ENCODE peak calls at places on chromosomes 13 and 19, in four cellular contexts. S, Q, L and W are unnamed samples.

GRCh38 chr13:71786815-71787214 is 80.2 kb downstream of the DACH1 start:
- DNase-seq in S (no peak), Q (no peak), L (no peak), W (no peak)

GRCh38 chr13:90640976-90641375 is 706.5 kb upstream of the MIR17HG start:
- DNase-seq in S (peak; percentile 74), Q (no peak), L (no peak), W (peak; percentile 64)

GRCh38 chr13:34249546-34249945 is 431.6 kb downstream of the RFC3 start:
- DNase-seq in S (no peak), Q (no peak), L (no peak), W (no peak)

GRCh38 chr13:52832268-52832667 is 16.2 kb downstream of the PCDH8 start:
- DNase-seq in S (no peak), Q (no peak), L (no peak), W (no peak)

GRCh38 chr13:110914293-110915056 is 394 bp downstream of the ANKRD10 start:
- DNase-seq in S (peak; percentile 76), Q (peak; percentile 74), L (no peak), W (peak; percentile 80)

GRCh38 chr13:44816701-44817684 is 172.3 kb downstream of the NUFIP1 start:
- DNase-seq in S (peak; percentile 51), Q (peak; percentile 49), L (peak; percentile 63), W (peak; percentile 68)

GRCh38 chr19:17346109-17346671 is 8.8 kb downstream of the GTPBP3 start:
- DNase-seq in S (peak; percentile 68), Q (peak; percentile 42), L (peak; percentile 60), W (peak; percentile 72)

GRCh38 chr19:50158577-50158976 is 4.5 kb downstream of the IZUMO2 start:
- DNase-seq in S (no peak), Q (no peak), L (no peak), W (no peak)

GRCh38 chr13:48234652-48235099 is 1.7 kb downstream of the ITM2B start:
- DNase-seq in S (peak; percentile 23), Q (no peak), L (no peak), W (peak; percentile 45)

GRCh38 chr19:55165952-55166529 is 372 bp downstream of the DNAAF3 start:
- DNase-seq in S (peak; percentile 84), Q (peak; percentile 56), L (peak; percentile 86), W (peak; percentile 79)

GRCh38 chr13:101127741-101128353 is 288.5 kb downstream of the NALCN start:
- DNase-seq in S (peak; percentile 73), Q (peak; percentile 53), L (peak; percentile 21), W (peak; percentile 63)

GRCh38 chr13:33178197-33178699 is 107.3 kb downstream of the STARD13 start:
- DNase-seq in S (no peak), Q (no peak), L (no peak), W (no peak)

GRCh38 chr13:45073809-45074208 is 46.5 kb upstream of the GTF2F2 start:
- DNase-seq in S (no peak), Q (no peak), L (peak; percentile 7), W (no peak)

GRCh38 chr19:5905072-5905778 is 553 bp downstream of the VMAC start:
- DNase-seq in S (no peak), Q (no peak), L (no peak), W (no peak)

GRCh38 chr13:46324976-46325375 is 62.1 kb downstream of the RUBCNL start:
- DNase-seq in S (peak; percentile 35), Q (no peak), L (no peak), W (peak; percentile 15)

DNA sequence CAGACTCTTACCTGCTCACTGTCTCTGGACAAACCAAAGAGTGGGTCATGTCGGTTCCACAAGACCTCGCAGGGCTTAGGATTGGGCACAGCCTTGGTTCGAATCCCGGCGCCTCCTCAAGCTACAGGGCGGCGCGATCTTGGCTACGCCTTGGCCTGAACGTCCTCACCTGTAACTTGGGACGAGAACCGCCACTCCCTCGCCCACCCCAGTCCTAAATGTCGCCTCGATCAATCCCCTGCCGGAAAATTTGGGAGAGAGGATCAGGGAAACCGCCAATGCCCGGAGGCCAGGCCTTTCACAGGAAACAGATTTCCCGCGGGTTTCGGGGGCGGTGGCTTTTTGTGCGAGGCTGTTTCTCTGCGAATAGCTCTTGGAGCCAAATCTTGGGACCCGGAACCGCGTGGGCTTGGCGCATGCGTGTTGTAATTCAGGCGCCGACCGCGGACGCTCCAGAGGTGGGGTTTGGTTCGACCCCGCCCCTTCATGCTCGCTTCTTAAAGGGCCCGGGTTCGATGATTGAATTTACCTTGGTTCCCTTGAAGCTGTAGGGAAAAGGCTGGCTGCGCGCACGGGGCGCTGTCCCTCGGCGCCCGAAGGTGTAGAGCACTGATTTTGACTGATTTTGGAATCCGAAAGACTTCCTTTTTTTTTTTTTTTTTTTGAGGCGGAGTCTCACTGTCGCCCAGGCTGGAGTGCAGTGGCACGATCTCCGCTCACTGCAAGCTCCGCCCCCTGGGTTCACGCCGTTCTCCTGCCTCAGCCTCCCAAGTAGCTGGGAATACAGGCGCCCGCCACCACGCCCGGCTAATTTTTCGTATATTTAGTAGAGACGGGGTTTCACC is at the start of gene NR2C2AP:
- DNase-seq in S (peak; percentile 94), Q (peak; percentile 83), L (peak; percentile 93), W (peak; percentile 94)
- TF ChIP-seq CTCF in S (no peak), Q (no peak), L (no peak), W (no peak)

DNA sequence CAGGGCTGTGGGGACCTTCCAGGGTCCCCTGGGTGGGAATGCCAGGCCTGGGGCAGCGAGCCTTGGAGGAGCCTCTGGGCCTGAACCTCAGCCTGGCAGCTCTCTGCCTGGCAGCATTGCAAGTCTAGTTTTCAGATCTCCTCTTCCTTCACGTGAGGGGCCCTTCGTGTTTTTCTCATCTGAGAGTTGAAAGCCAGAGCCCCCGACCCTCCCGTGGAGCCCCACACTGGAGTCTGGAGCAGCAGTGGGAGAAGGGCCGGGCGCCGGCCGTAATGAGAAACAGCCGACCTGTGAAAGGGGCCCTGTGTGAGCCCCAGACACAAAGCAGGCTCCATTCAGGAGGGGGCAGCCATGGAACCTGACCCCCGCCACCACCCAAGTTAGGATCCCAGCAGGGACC is 19.3 kb downstream of the TMED1 start:
- DNase-seq in S (no peak), Q (no peak), L (no peak), W (no peak)
- H3K4me3 ChIP-seq in S (peak overlapping the region; percentile 77), Q (peak overlapping the region; percentile 63), L (no peak overlapping the region), W (peak overlapping the region; percentile 57)

GRCh38 chr19:40808497-40808896 is 9.5 kb downstream of the EGLN2 start:
- DNase-seq in S (no peak), Q (no peak), L (no peak), W (no peak)

GRCh38 chr19:40810160-40810559 is 11.2 kb downstream of the EGLN2 start:
- DNase-seq in S (no peak), Q (no peak), L (no peak), W (no peak)

GRCh38 chr19:40809358-40810086 is 10.5 kb downstream of the EGLN2 start:
- DNase-seq in S (no peak), Q (no peak), L (no peak), W (no peak)

GRCh38 chr19:40813182-40813581 is 14.2 kb downstream of the EGLN2 start:
- DNase-seq in S (peak; percentile 27), Q (no peak), L (no peak), W (no peak)

GRCh38 chr19:40811478-40812341 is 12.7 kb downstream of the EGLN2 start:
- DNase-seq in S (peak; percentile 29), Q (no peak), L (no peak), W (no peak)
- TF ChIP-seq CTCF in S (peak; percentile 42), Q (no peak), L (no peak), W (no peak)

GRCh38 chr19:2578391-2578826 is 102.5 kb downstream of the GADD45B start:
- DNase-seq in S (peak; percentile 64), Q (peak; percentile 49), L (no peak), W (peak; percentile 80)
- H3K4me3 ChIP-seq in S (no peak overlapping the region), Q (peak overlapping the region; percentile 44), L (peak overlapping the region; percentile 64), W (peak overlapping the region; percentile 11)

GRCh38 chr19:13606156-13606555 is 99.9 kb upstream of the CACNA1A start:
- DNase-seq in S (no peak), Q (no peak), L (no peak), W (no peak)

GRCh38 chr19:13600802-13601201 is 94.5 kb upstream of the CACNA1A start:
- DNase-seq in S (no peak), Q (no peak), L (no peak), W (no peak)

GRCh38 chr19:13610042-13610691 is 103.9 kb upstream of the CACNA1A start:
- DNase-seq in S (no peak), Q (no peak), L (no peak), W (no peak)

GRCh38 chr19:13600091-13600490 is 93.8 kb upstream of the CACNA1A start:
- DNase-seq in S (no peak), Q (no peak), L (no peak), W (no peak)

GRCh38 chr19:13604902-13605586 is 98.8 kb upstream of the CACNA1A start:
- DNase-seq in S (no peak), Q (no peak), L (no peak), W (no peak)
- TF ChIP-seq CTCF in S (no peak), Q (no peak), L (no peak), W (no peak)

GRCh38 chr19:11142528-11143171 is 12.9 kb downstream of the SPC24 start:
- DNase-seq in S (peak; percentile 97), Q (peak; percentile 95), L (peak; percentile 79), W (peak; percentile 98)
- H3K4me3 ChIP-seq in S (peak overlapping the region; percentile 20), Q (no peak overlapping the region), L (peak overlapping the region; percentile 58), W (no peak overlapping the region)

DNA sequence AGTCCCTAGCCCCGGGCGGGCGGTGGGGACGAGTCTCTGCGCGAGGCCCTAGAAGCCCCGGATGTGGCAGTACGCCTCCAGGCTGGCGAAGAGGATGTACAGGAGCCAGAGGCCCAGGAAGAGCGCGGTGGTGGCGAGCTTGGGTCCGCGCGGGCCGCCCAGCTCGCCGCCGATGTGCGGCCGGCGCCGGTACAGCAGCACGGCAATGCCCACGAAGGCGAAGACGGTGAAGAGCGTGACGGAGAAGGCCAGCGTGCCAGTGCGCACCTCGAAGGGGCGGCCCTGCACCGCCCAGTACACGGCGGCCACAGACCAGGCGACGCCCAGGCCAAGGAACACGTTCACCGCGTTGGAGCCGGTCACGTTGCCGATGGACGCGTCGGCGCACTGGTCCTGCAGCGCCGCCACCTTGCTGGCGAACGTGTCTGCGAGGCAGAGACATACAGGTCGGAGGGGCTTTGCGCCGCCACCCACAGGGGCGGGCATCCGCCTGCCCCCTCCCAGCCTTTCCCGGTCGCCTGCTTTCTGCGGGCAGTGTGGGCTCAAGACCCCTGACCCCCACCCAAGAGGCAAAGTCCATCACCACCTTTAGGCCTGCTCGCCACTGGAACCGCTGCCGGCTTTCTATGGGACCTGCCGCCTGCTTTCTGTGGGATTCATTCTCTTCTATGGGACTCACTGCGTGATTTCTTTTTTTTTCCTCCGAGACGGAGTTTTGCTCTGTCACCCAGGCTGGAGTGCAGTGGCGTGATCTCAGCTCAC is 10.9 kb upstream of the MEIS3 start:
- DNase-seq in S (peak; percentile 61), Q (peak; percentile 27), L (no peak), W (peak; percentile 64)
- TF ChIP-seq CTCF in S (peak; percentile 25), Q (no peak), L (no peak), W (no peak)

DNA sequence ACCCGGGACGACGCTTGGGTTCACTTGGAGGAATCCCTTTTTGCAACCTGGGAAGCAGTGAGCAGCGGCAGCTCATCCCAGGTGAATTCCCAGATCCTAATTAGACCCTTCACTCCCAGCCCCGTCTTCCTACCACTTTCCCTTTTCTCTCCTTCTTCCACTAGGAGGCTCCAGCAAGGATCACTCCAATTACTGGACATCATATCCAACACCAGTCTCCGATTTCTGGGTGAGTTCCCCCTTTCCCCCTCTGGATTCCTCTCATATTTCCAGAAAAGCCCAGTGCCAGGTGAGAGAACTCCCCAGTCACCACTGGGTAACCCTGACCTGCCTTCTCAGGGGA is 17.1 kb upstream of the ZSCAN4 start:
- DNase-seq in S (no peak), Q (no peak), L (no peak), W (no peak)
- H3K4me3 ChIP-seq in S (no peak overlapping the region), Q (no peak overlapping the region), L (no peak overlapping the region), W (no peak overlapping the region)

GRCh38 chr13:97222934-97223710 is 989 bp downstream of the MBNL2 start:
- DNase-seq in S (no peak), Q (no peak), L (no peak), W (no peak)
- TF ChIP-seq CTCF in S (no peak), Q (no peak), L (no peak), W (no peak)